ENCODE peak calls at places on chromosomes 5 and 9, in ten cellular contexts. F is Panc1; A is CD4-positive, alpha-beta T cell; C is ovary; I is neural progenitor cell; U is tibial artery; V is A549; Q is left ventricle myocardium inferior; M is adrenal gland; N is caudate nucleus. S is an unnamed sample.

GRCh38 chr5:171750316-171750788 is 35.3 kb upstream of the SMIM23 start:
- DNase-seq in M (peak; percentile 38), A (no peak), F (no peak), V (peak; percentile 29), U (peak; percentile 81), C (no peak), Q (peak; percentile 49), N (no peak), I (peak; percentile 43), S (no peak)

GRCh38 chr9:128683340-128684064 is 5.5 kb upstream of the SET start:
- DNase-seq in C (peak; percentile 44), I (peak; percentile 94), V (peak; percentile 55), M (peak; percentile 89), A (no peak), U (no peak), F (no peak), N (no peak), Q (peak; percentile 41), S (peak; percentile 76)

GRCh38 chr9:117430813-117431212 is 16.0 kb upstream of the ASTN2 start:
- DNase-seq in C (no peak), N (no peak), Q (no peak), M (no peak), U (no peak), F (no peak), I (no peak), A (no peak), V (no peak), S (no peak)

GRCh38 chr9:129311638-129312037 is 133.6 kb upstream of the IER5L start:
- DNase-seq in Q (no peak), V (no peak), A (no peak), N (no peak), M (no peak), I (no peak), F (no peak), U (peak; percentile 16), C (peak; percentile 9), S (no peak)

GRCh38 chr5:120567921-120568320 is 103.8 kb downstream of the PRR16 start:
- DNase-seq in V (no peak), Q (no peak), F (no peak), I (no peak), M (no peak), A (no peak), C (no peak), N (no peak), U (no peak), S (no peak)

GRCh38 chr9:76027426-76027825 is 137.0 kb downstream of the PCSK5 start:
- DNase-seq in Q (no peak), F (no peak), U (no peak), A (peak; percentile 6), C (no peak), V (no peak), M (no peak), N (no peak), I (no peak), S (no peak)

GRCh38 chr5:60205071-60205470 is 311.5 kb upstream of the PDE4D start:
- DNase-seq in I (no peak), U (no peak), N (no peak), M (no peak), A (no peak), C (no peak), V (no peak), Q (no peak), F (no peak), S (no peak)

GRCh38 chr9:113546566-113546965 is 83.0 kb downstream of the RGS3 start:
- DNase-seq in F (no peak), I (no peak), A (no peak), Q (no peak), N (no peak), M (no peak), U (peak; percentile 34), V (no peak), C (peak; percentile 4), S (no peak)

GRCh38 chr9:95053611-95054440 is 263.7 kb downstream of the FANCC start:
- DNase-seq in A (no peak), N (no peak), C (no peak), Q (no peak), U (no peak), M (no peak), F (no peak), I (no peak), V (no peak), S (no peak)
- H3K27ac ChIP-seq in A (no peak overlapping the region), N (no peak overlapping the region), C (no peak overlapping the region), Q (peak overlapping the region; percentile 91), U (peak overlapping the region; percentile 83), M (no peak overlapping the region), F (no peak overlapping the region), I (no peak overlapping the region), V (peak overlapping the region; percentile 55), S (peak overlapping the region; percentile 76)

GRCh38 chr5:17182494-17182893 is 34.9 kb upstream of the BASP1 start:
- DNase-seq in C (no peak), U (no peak), I (no peak), V (no peak), Q (no peak), N (no peak), A (no peak), M (no peak), F (no peak), S (peak; percentile 72)

GRCh38 chr5:17182966-17183365 is 34.5 kb upstream of the BASP1 start:
- DNase-seq in V (no peak), A (no peak), U (no peak), N (no peak), M (no peak), F (no peak), C (no peak), Q (no peak), I (no peak), S (no peak)

GRCh38 chr5:17180330-17180843 is 37.0 kb upstream of the BASP1 start:
- DNase-seq in F (no peak), U (no peak), V (no peak), M (no peak), C (no peak), A (no peak), Q (no peak), N (no peak), I (no peak), S (no peak)

GRCh38 chr5:17178316-17178715 is 39.1 kb upstream of the BASP1 start:
- DNase-seq in V (no peak), N (no peak), C (no peak), M (no peak), U (no peak), I (no peak), Q (no peak), F (no peak), A (no peak), S (no peak)

DNA sequence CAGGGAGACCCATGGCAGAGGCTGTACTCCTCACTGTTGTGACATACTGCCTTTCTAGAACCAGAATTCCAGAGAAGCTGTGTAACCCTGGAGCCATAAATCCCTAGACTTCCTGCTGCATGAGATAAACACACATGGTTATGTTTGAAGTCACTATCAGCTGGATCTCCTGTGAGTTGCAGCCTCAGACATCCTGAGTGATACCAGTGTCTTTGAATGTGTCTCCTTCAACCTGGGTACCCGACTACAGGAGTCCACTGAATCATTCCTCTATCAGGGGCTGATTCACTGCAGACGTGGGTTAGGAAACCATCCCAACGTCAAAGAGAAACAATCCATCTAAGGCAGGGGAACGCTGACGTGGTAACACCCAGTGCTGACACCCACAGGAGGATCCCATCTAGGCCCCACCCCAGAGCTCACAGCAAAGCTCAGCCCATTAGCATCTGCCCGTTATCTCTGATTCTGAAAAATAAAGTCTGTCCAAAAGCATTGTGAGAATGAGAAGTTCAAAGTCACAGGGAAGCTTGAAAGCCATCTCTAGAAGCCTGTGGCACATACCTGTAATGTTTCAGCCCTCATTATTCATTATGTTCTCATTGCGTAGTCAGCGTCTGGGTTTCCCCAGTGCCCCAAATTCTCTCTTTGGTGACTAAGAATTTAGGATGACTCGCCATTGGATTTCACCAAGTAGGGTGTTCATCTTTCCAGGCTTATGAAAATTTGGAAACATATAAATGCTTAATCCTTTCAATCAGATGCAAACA is 36.3 kb upstream of the BASP1 start:
- DNase-seq in C (no peak), I (no peak), U (no peak), F (peak; percentile 72), M (no peak), Q (no peak), N (no peak), V (peak; percentile 95), A (no peak), S (peak; percentile 98)
- H3K27ac ChIP-seq in C (no peak overlapping the region), I (no peak overlapping the region), U (no peak overlapping the region), F (no peak overlapping the region), M (no peak overlapping the region), Q (no peak overlapping the region), N (no peak overlapping the region), V (peak overlapping the region; percentile 87), A (no peak overlapping the region), S (peak overlapping the region; percentile 89)

GRCh38 chr5:91143840-91144239 is 239.3 kb downstream of the ARRDC3 start:
- DNase-seq in V (no peak), Q (no peak), I (no peak), M (no peak), U (no peak), F (no peak), C (no peak), N (no peak), A (no peak), S (no peak)

GRCh38 chr5:91145233-91145620 is 237.9 kb downstream of the ARRDC3 start:
- DNase-seq in I (no peak), U (no peak), F (no peak), M (no peak), A (no peak), Q (no peak), N (no peak), V (no peak), C (no peak), S (no peak)

GRCh38 chr5:91144491-91145232 is 238.5 kb downstream of the ARRDC3 start:
- DNase-seq in N (no peak), U (no peak), A (no peak), F (no peak), Q (no peak), I (no peak), M (no peak), V (no peak), C (no peak), S (no peak)

GRCh38 chr5:91146905-91147600 is 236.1 kb downstream of the ARRDC3 start:
- DNase-seq in A (no peak), F (no peak), I (no peak), M (peak; percentile 50), Q (no peak), C (no peak), N (no peak), U (no peak), V (no peak), S (no peak)

DNA sequence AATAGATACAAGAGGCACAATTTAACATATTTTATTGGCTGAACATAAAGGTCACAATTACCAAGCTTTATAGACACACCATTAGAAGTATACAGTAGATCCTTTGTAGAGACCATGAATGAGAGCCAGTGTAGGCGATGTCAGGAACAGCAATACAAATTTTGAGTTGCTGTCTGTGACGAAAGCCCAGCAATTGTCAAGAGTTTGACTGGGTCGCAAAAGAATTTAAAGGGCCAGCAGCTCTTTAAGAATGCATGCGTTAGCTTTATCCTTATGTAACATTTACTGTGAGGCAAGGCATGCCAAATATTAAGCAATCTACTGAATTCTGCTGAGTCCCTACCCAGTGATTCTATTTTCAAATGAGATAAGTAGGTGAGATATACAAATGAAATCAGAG is 236.9 kb downstream of the ARRDC3 start:
- DNase-seq in V (no peak), A (no peak), I (no peak), N (no peak), M (no peak), F (no peak), Q (no peak), C (no peak), U (no peak), S (no peak)
- H3K27ac ChIP-seq in V (no peak overlapping the region), A (no peak overlapping the region), I (no peak overlapping the region), N (no peak overlapping the region), M (no peak overlapping the region), F (no peak overlapping the region), Q (peak overlapping the region; percentile 67), C (no peak overlapping the region), U (peak overlapping the region; percentile 43), S (no peak overlapping the region)

DNA sequence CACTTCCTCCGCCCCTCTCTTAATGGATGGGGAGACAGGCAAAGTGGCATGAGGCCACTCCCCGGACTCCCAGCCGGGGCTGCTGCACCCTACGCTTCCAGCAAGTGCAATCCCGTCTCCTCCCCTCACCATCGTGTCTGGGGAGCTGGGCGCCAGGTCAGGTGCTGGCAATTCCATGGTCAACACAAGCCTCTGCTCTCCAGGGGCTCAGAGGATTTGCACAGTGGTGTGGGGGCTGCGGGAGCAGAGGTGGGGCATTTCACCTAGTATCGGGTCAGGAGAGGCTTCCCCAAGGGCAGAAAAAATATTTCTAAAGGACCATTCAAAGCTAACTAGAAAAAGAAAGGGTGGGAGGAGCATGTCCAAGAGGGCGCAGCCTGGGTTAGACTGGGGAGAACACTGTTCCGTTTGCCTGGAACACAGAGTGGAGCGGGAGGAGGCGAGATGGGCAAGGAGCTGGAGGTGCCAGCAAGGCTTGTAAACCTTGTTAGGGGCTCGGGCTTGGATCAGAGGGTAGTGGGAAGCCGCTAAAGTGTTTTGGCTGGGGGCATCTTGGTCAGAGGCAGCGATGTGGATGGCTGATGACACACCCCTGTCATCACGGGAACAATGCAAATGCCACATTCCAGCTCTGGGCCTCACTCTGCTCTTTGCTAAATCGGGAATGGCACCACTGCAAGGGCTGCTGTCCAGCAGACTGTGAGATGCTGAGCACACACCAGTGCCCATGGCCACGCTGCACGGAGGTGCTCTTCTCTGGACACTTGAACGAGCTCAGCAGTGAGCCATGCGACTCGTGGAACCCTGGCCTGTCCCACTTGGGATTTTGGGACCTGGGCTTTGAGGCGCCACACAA is 191.7 kb downstream of the CDK5RAP2 start:
- DNase-seq in I (peak; percentile 20), N (no peak), A (no peak), U (peak; percentile 52), V (no peak), Q (peak; percentile 45), C (no peak), M (no peak), F (no peak), S (no peak)
- H3K27ac ChIP-seq in I (no peak overlapping the region), N (no peak overlapping the region), A (no peak overlapping the region), U (no peak overlapping the region), V (peak overlapping the region; percentile 13), Q (peak overlapping the region; percentile 51), C (no peak overlapping the region), M (no peak overlapping the region), F (no peak overlapping the region), S (no peak overlapping the region)